ENCODE peak calls at places on chromosomes 11 and 22, in five cellular contexts. One of them, this sample, is unnamed.

GRCh38 chr22:22371031-22371541 is 126.5 kb downstream of the VPREB1 start:
- DNase-seq in HCT116: no peak
- DNase-seq in CD4-positive, alpha-beta T cell: no peak
- DNase-seq in WTC11: no peak
- DNase-seq in AG10803: no peak
- DNase-seq in this sample: no peak

GRCh38 chr11:46410021-46410420 is 18.4 kb upstream of the CHRM4 start:
- DNase-seq in HCT116: no peak
- DNase-seq in CD4-positive, alpha-beta T cell: no peak
- DNase-seq in WTC11: peak; percentile 68
- DNase-seq in AG10803: no peak
- DNase-seq in this sample: no peak

GRCh38 chr22:36333632-36334031 is 54.1 kb downstream of the MYH9 start:
- DNase-seq in HCT116: no peak
- DNase-seq in CD4-positive, alpha-beta T cell: no peak
- DNase-seq in WTC11: no peak
- DNase-seq in AG10803: no peak
- DNase-seq in this sample: no peak

GRCh38 chr22:39388261-39389011 is 11.1 kb upstream of the TAB1 start:
- DNase-seq in HCT116: peak; percentile 56
- DNase-seq in CD4-positive, alpha-beta T cell: peak; percentile 77
- DNase-seq in WTC11: peak; percentile 96
- DNase-seq in AG10803: peak; percentile 61
- DNase-seq in this sample: peak; percentile 87

GRCh38 chr11:38680746-38681145 is 2082.7 kb upstream of the RAG2 start:
- DNase-seq in HCT116: no peak
- DNase-seq in CD4-positive, alpha-beta T cell: no peak
- DNase-seq in WTC11: no peak
- DNase-seq in AG10803: no peak
- DNase-seq in this sample: no peak

GRCh38 chr11:2156416-2157182 is 4.4 kb downstream of the INS start:
- DNase-seq in HCT116: no peak
- DNase-seq in CD4-positive, alpha-beta T cell: peak; percentile 39
- DNase-seq in WTC11: peak; percentile 86
- DNase-seq in AG10803: peak; percentile 25
- DNase-seq in this sample: peak; percentile 82

GRCh38 chr11:40514124-40514523 is 945.3 kb downstream of the LRRC4C start:
- DNase-seq in HCT116: no peak
- DNase-seq in CD4-positive, alpha-beta T cell: no peak
- DNase-seq in WTC11: no peak
- DNase-seq in AG10803: no peak
- DNase-seq in this sample: no peak

GRCh38 chr11:59678118-59678812 is 9.4 kb upstream of the PATL1 start:
- DNase-seq in HCT116: no peak
- DNase-seq in CD4-positive, alpha-beta T cell: no peak
- DNase-seq in WTC11: no peak
- DNase-seq in AG10803: peak; percentile 15
- DNase-seq in this sample: no peak

GRCh38 chr22:45903355-45904149 is 73.4 kb downstream of the WNT7B start:
- DNase-seq in HCT116: no peak
- DNase-seq in CD4-positive, alpha-beta T cell: no peak
- DNase-seq in WTC11: no peak
- DNase-seq in AG10803: peak; percentile 58
- DNase-seq in this sample: no peak

GRCh38 chr22:38570841-38571364 is 920 bp upstream of the DMC1 start:
- DNase-seq in HCT116: peak; percentile 7
- DNase-seq in CD4-positive, alpha-beta T cell: peak; percentile 12
- DNase-seq in WTC11: peak; percentile 48
- DNase-seq in AG10803: peak; percentile 39
- DNase-seq in this sample: peak; percentile 23

GRCh38 chr11:35629914-35630313 is 11.7 kb downstream of the FJX1 start:
- DNase-seq in HCT116: peak; percentile 86
- DNase-seq in CD4-positive, alpha-beta T cell: no peak
- DNase-seq in WTC11: no peak
- DNase-seq in AG10803: peak; percentile 99
- DNase-seq in this sample: no peak

GRCh38 chr11:15912291-15912690 is 444.1 kb downstream of the SOX6 start:
- DNase-seq in HCT116: no peak
- DNase-seq in CD4-positive, alpha-beta T cell: no peak
- DNase-seq in WTC11: no peak
- DNase-seq in AG10803: no peak
- DNase-seq in this sample: no peak

GRCh38 chr11:70558651-70559050 is 160.3 kb downstream of the CTTN start:
- DNase-seq in HCT116: no peak
- DNase-seq in CD4-positive, alpha-beta T cell: no peak
- DNase-seq in WTC11: no peak
- DNase-seq in AG10803: no peak
- DNase-seq in this sample: no peak

GRCh38 chr11:15006139-15006759 is 34.1 kb upstream of the CALCA start:
- DNase-seq in HCT116: peak; percentile 47
- DNase-seq in CD4-positive, alpha-beta T cell: no peak
- DNase-seq in WTC11: no peak
- DNase-seq in AG10803: peak; percentile 48
- DNase-seq in this sample: peak; percentile 15

GRCh38 chr11:9384535-9385287 is at the start of gene IPO7:
- DNase-seq in HCT116: peak; percentile 80
- DNase-seq in CD4-positive, alpha-beta T cell: peak; percentile 79
- DNase-seq in WTC11: peak; percentile 90
- DNase-seq in AG10803: peak; percentile 90
- DNase-seq in this sample: peak; percentile 94
- TF ChIP-seq CTCF in HCT116: peak; percentile 3
- TF ChIP-seq CTCF in CD4-positive, alpha-beta T cell: no peak
- TF ChIP-seq CTCF in WTC11: no peak
- TF ChIP-seq CTCF in AG10803: peak; percentile 52
- TF ChIP-seq CTCF in this sample: peak; percentile 19

DNA sequence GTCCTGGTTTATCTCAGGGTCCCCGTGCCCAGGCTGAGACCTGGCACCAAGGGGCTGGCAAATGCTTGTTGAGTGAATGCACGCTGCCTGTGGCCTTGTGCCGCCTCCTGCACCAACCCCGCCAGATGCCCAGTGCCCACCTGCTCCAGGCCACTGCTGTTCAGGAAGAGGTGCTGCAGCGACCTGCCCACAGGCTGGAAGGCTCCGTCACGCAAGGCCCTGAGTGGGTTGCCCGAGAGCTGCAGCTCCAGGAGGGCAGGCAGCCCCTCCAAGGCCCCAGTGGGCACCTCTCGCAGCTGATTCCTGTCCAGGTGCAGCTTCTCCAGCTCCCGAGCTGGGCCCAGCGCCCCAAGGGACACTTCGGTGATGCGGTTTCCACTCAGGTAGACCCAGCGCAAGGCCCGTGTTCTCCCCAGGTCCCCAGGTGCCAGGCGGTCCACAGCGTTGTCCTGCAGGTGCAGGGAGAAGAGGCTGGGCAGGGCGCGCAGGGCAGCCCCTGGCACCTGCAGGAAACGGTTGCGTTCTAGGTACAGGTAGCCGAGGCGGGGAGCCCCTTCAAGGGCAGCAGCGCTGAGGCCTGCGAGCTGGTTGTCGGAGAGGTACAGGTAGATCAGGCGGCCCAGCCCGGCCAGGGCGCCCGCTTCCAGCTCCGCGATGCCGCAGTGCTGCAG is 3.6 kb downstream of the CHADL start:
- DNase-seq in HCT116: no peak
- DNase-seq in CD4-positive, alpha-beta T cell: no peak
- DNase-seq in WTC11: no peak
- DNase-seq in AG10803: no peak
- DNase-seq in this sample: no peak
- TF ChIP-seq CTCF in HCT116: no peak
- TF ChIP-seq CTCF in CD4-positive, alpha-beta T cell: peak; percentile 69
- TF ChIP-seq CTCF in WTC11: no peak
- TF ChIP-seq CTCF in AG10803: no peak
- TF ChIP-seq CTCF in this sample: no peak

GRCh38 chr11:103812680-103813079 is 223.8 kb upstream of the DDI1 start:
- DNase-seq in HCT116: no peak
- DNase-seq in CD4-positive, alpha-beta T cell: no peak
- DNase-seq in WTC11: no peak
- DNase-seq in AG10803: no peak
- DNase-seq in this sample: no peak
- TF ChIP-seq CTCF in HCT116: no peak
- TF ChIP-seq CTCF in CD4-positive, alpha-beta T cell: no peak
- TF ChIP-seq CTCF in WTC11: no peak
- TF ChIP-seq CTCF in AG10803: no peak
- TF ChIP-seq CTCF in this sample: no peak

GRCh38 chr22:48943567-48944432 is 883.9 kb downstream of the BRD1 start:
- DNase-seq in HCT116: no peak
- DNase-seq in CD4-positive, alpha-beta T cell: no peak
- DNase-seq in WTC11: peak; percentile 38
- DNase-seq in AG10803: peak; percentile 1
- DNase-seq in this sample: peak; percentile 7
- TF ChIP-seq CTCF in HCT116: peak; percentile 34
- TF ChIP-seq CTCF in CD4-positive, alpha-beta T cell: no peak
- TF ChIP-seq CTCF in WTC11: no peak
- TF ChIP-seq CTCF in AG10803: peak; percentile 25
- TF ChIP-seq CTCF in this sample: peak; percentile 20

DNA sequence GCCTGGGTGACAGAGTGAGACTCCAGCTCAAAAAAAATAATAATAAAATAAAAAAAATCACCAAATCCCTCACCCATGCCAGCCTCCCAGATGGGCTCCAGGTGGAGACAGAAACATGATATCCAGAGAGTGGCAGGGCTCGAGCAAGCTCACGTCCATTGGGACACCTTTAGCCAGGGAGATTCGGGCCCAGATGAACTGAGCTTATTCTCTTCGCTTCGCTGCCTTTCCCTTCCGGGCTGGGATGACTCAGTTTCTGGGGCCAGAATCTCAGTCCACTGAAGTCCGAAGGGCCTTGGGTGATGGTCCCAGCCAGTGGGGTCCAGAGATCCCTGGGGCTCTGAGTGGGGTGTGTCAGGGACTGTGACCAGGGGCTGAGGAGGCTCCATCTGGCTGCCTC is 23.0 kb upstream of the MYEOV start:
- DNase-seq in HCT116: no peak
- DNase-seq in CD4-positive, alpha-beta T cell: no peak
- DNase-seq in WTC11: no peak
- DNase-seq in AG10803: no peak
- DNase-seq in this sample: no peak
- TF ChIP-seq CTCF in HCT116: no peak
- TF ChIP-seq CTCF in CD4-positive, alpha-beta T cell: no peak
- TF ChIP-seq CTCF in WTC11: no peak
- TF ChIP-seq CTCF in AG10803: no peak
- TF ChIP-seq CTCF in this sample: no peak

DNA sequence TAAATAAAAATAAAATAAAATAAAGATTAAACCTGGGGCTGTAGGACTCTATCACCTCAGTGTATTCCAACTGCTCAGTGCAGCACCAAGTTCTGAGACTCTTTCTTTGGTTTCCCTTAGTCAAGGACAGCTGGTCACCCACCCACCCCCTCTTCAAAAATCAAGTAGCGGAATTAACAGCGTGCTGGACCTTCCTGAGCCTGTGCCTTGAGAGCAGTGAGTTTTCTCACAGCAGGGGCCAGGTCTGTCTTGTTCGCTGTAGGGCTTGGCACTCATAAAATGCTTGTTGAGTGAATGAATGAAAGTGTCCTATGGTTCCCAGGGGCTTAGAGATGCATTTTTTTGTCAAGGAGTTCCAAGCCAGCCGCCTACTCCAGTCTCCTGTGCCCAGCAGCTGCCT is 2.9 kb upstream of the ALX4 start:
- DNase-seq in HCT116: no peak
- DNase-seq in CD4-positive, alpha-beta T cell: no peak
- DNase-seq in WTC11: no peak
- DNase-seq in AG10803: no peak
- DNase-seq in this sample: no peak
- TF ChIP-seq CTCF in HCT116: no peak
- TF ChIP-seq CTCF in CD4-positive, alpha-beta T cell: no peak
- TF ChIP-seq CTCF in WTC11: no peak
- TF ChIP-seq CTCF in AG10803: no peak
- TF ChIP-seq CTCF in this sample: no peak

GRCh38 chr22:27206747-27207133 is 549.4 kb downstream of the MIAT start:
- DNase-seq in HCT116: no peak
- DNase-seq in CD4-positive, alpha-beta T cell: no peak
- DNase-seq in WTC11: no peak
- DNase-seq in AG10803: no peak
- DNase-seq in this sample: no peak
- TF ChIP-seq CTCF in HCT116: no peak
- TF ChIP-seq CTCF in CD4-positive, alpha-beta T cell: no peak
- TF ChIP-seq CTCF in WTC11: no peak
- TF ChIP-seq CTCF in AG10803: no peak
- TF ChIP-seq CTCF in this sample: no peak

GRCh38 chr22:50508897-50509296 is 873 bp downstream of the NCAPH2 start:
- DNase-seq in HCT116: no peak
- DNase-seq in CD4-positive, alpha-beta T cell: no peak
- DNase-seq in WTC11: no peak
- DNase-seq in AG10803: no peak
- DNase-seq in this sample: no peak

GRCh38 chr22:50505776-50506610 is 1.5 kb downstream of the LMF2 start:
- DNase-seq in HCT116: no peak
- DNase-seq in CD4-positive, alpha-beta T cell: no peak
- DNase-seq in WTC11: no peak
- DNase-seq in AG10803: no peak
- DNase-seq in this sample: no peak

GRCh38 chr22:50506611-50507420 is 686 bp downstream of the LMF2 start:
- DNase-seq in HCT116: no peak
- DNase-seq in CD4-positive, alpha-beta T cell: no peak
- DNase-seq in WTC11: no peak
- DNase-seq in AG10803: no peak
- DNase-seq in this sample: no peak

GRCh38 chr22:50507421-50507990 is at the start of gene LMF2:
- DNase-seq in HCT116: no peak
- DNase-seq in CD4-positive, alpha-beta T cell: peak; percentile 95
- DNase-seq in WTC11: peak; percentile 90
- DNase-seq in AG10803: no peak
- DNase-seq in this sample: peak; percentile 98

DNA sequence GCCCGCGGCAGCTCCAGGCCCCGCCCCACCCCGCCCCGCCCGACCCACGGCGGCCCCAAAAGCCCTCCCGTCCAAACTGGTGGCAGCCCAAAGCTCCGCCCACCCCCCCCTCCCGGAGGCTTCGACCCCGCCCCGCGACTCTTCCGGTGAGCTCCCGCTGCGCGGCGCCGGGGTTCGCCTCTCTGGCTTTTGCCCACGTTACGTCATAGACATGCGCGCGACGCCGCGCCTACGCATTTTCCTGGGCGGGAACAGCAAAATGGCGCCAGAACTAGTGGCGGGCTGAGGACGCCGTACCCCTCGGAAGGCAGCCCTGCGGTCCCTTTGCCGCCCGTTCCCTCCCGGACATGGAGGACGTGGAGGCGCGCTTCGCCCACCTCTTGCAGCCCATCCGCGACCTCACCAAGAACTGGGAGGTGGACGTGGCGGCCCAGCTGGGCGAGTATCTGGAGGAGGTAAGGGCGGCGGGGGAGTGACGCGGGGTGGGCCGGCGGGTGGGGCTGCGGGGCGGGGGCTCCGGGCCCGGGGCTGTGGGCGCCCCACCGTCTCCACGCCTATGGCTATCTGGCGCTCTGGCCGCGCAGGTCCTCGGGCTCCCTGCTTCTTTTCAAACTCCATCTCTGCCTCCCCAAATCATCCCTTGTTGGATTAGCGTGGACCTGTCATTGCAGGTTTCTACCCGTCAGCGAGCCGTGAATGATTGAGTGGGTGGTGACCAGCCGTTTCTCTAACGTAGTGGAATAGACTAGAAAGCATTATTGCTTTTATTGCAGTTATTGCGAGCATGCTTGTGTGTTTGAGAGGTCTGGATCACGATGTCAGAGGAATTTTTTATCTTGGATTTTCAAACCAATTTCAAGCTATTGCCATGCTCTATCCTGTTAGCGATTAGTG is at the start of gene NCAPH2:
- DNase-seq in HCT116: peak; percentile 94
- DNase-seq in CD4-positive, alpha-beta T cell: no peak
- DNase-seq in WTC11: peak; percentile 97
- DNase-seq in AG10803: peak; percentile 94
- DNase-seq in this sample: peak; percentile 100
- TF ChIP-seq CTCF in HCT116: no peak
- TF ChIP-seq CTCF in CD4-positive, alpha-beta T cell: no peak
- TF ChIP-seq CTCF in WTC11: no peak
- TF ChIP-seq CTCF in AG10803: no peak
- TF ChIP-seq CTCF in this sample: no peak